ENCODE peak calls at places on chromosome 10, in ten cellular contexts. One of them, this sample, is unnamed.

GRCh38 chr10:118214751-118215150 is 127.4 kb downstream of the FAM204A start:
- DNase-seq in T-helper 1 cell: no peak
- DNase-seq in iPS-NIHi11: no peak
- DNase-seq in GM19239: no peak
- DNase-seq in NCI-H82: no peak
- DNase-seq in dorsolateral prefrontal cortex: no peak
- DNase-seq in Peyer's patch: no peak
- DNase-seq in left ventricle myocardium superior: no peak
- DNase-seq in DMS79: no peak
- DNase-seq in bronchial epithelial cell: no peak
- DNase-seq in this sample: no peak

GRCh38 chr10:68176797-68177196 is 55.1 kb downstream of the ATOH7 start:
- DNase-seq in Peyer's patch: no peak
- DNase-seq in iPS-NIHi11: no peak
- DNase-seq in left ventricle myocardium superior: no peak
- DNase-seq in GM19239: no peak
- DNase-seq in dorsolateral prefrontal cortex: no peak
- DNase-seq in bronchial epithelial cell: no peak
- DNase-seq in NCI-H82: peak
- DNase-seq in T-helper 1 cell: no peak
- DNase-seq in DMS79: no peak
- DNase-seq in this sample: no peak

GRCh38 chr10:47195274-47195885 is 104.6 kb upstream of the GDF10 start:
- DNase-seq in DMS79: no peak
- DNase-seq in bronchial epithelial cell: no peak
- DNase-seq in GM19239: no peak
- DNase-seq in Peyer's patch: no peak
- DNase-seq in left ventricle myocardium superior: no peak
- DNase-seq in T-helper 1 cell: no peak
- DNase-seq in NCI-H82: peak
- DNase-seq in dorsolateral prefrontal cortex: no peak
- DNase-seq in iPS-NIHi11: no peak
- DNase-seq in this sample: no peak

GRCh38 chr10:104892879-104893278 is 251.8 kb downstream of the SORCS3 start:
- DNase-seq in bronchial epithelial cell: no peak
- DNase-seq in dorsolateral prefrontal cortex: no peak
- DNase-seq in iPS-NIHi11: no peak
- DNase-seq in Peyer's patch: no peak
- DNase-seq in DMS79: no peak
- DNase-seq in GM19239: no peak
- DNase-seq in left ventricle myocardium superior: no peak
- DNase-seq in NCI-H82: no peak
- DNase-seq in T-helper 1 cell: no peak
- DNase-seq in this sample: no peak

GRCh38 chr10:61905446-61905725 is 3.9 kb downstream of the ARID5B start:
- DNase-seq in T-helper 1 cell: no peak
- DNase-seq in left ventricle myocardium superior: no peak
- DNase-seq in bronchial epithelial cell: no peak
- DNase-seq in DMS79: no peak
- DNase-seq in dorsolateral prefrontal cortex: no peak
- DNase-seq in Peyer's patch: no peak
- DNase-seq in iPS-NIHi11: no peak
- DNase-seq in GM19239: no peak
- DNase-seq in NCI-H82: no peak
- DNase-seq in this sample: no peak

GRCh38 chr10:49627644-49628247 is 13.9 kb downstream of the CHAT start:
- DNase-seq in left ventricle myocardium superior: no peak
- DNase-seq in Peyer's patch: peak
- DNase-seq in NCI-H82: no peak
- DNase-seq in iPS-NIHi11: no peak
- DNase-seq in DMS79: no peak
- DNase-seq in dorsolateral prefrontal cortex: peak
- DNase-seq in GM19239: no peak
- DNase-seq in T-helper 1 cell: no peak
- DNase-seq in bronchial epithelial cell: no peak
- DNase-seq in this sample: no peak

GRCh38 chr10:71719464-71720303 is at the start of gene C10orf105:
- DNase-seq in GM19239: no peak
- DNase-seq in dorsolateral prefrontal cortex: no peak
- DNase-seq in left ventricle myocardium superior: no peak
- DNase-seq in NCI-H82: no peak
- DNase-seq in iPS-NIHi11: peak
- DNase-seq in T-helper 1 cell: no peak
- DNase-seq in bronchial epithelial cell: no peak
- DNase-seq in DMS79: no peak
- DNase-seq in Peyer's patch: no peak
- DNase-seq in this sample: no peak

GRCh38 chr10:1406172-1406975 is 331.0 kb downstream of the ADARB2 start:
- DNase-seq in GM19239: no peak
- DNase-seq in dorsolateral prefrontal cortex: no peak
- DNase-seq in left ventricle myocardium superior: no peak
- DNase-seq in bronchial epithelial cell: no peak
- DNase-seq in iPS-NIHi11: no peak
- DNase-seq in NCI-H82: no peak
- DNase-seq in Peyer's patch: no peak
- DNase-seq in T-helper 1 cell: no peak
- DNase-seq in DMS79: no peak
- DNase-seq in this sample: peak

GRCh38 chr10:124999433-125000365 is 57.8 kb downstream of the ZRANB1 start:
- DNase-seq in dorsolateral prefrontal cortex: peak
- DNase-seq in NCI-H82: no peak
- DNase-seq in left ventricle myocardium superior: peak
- DNase-seq in GM19239: peak
- DNase-seq in bronchial epithelial cell: no peak
- DNase-seq in T-helper 1 cell: no peak
- DNase-seq in iPS-NIHi11: no peak
- DNase-seq in DMS79: no peak
- DNase-seq in Peyer's patch: peak
- DNase-seq in this sample: no peak

GRCh38 chr10:108358912-108359311 is 1194.4 kb upstream of the SORCS1 start:
- DNase-seq in iPS-NIHi11: peak
- DNase-seq in GM19239: peak
- DNase-seq in DMS79: no peak
- DNase-seq in dorsolateral prefrontal cortex: no peak
- DNase-seq in NCI-H82: no peak
- DNase-seq in left ventricle myocardium superior: no peak
- DNase-seq in bronchial epithelial cell: peak
- DNase-seq in Peyer's patch: no peak
- DNase-seq in T-helper 1 cell: no peak
- DNase-seq in this sample: no peak

GRCh38 chr10:132374176-132374575 is 22.8 kb upstream of the PWWP2B start:
- DNase-seq in GM19239: no peak
- DNase-seq in iPS-NIHi11: no peak
- DNase-seq in DMS79: no peak
- DNase-seq in left ventricle myocardium superior: no peak
- DNase-seq in T-helper 1 cell: no peak
- DNase-seq in bronchial epithelial cell: no peak
- DNase-seq in NCI-H82: no peak
- DNase-seq in dorsolateral prefrontal cortex: peak
- DNase-seq in Peyer's patch: peak
- DNase-seq in this sample: no peak

GRCh38 chr10:124627851-124628675 is 116.1 kb downstream of the FAM53B start:
- DNase-seq in GM19239: no peak
- DNase-seq in iPS-NIHi11: no peak
- DNase-seq in left ventricle myocardium superior: peak
- DNase-seq in DMS79: no peak
- DNase-seq in bronchial epithelial cell: peak
- DNase-seq in NCI-H82: no peak
- DNase-seq in dorsolateral prefrontal cortex: no peak
- DNase-seq in Peyer's patch: no peak
- DNase-seq in T-helper 1 cell: no peak
- DNase-seq in this sample: no peak

GRCh38 chr10:91909178-91909677 is at the start of gene FGFBP3:
- DNase-seq in iPS-NIHi11: peak
- DNase-seq in GM19239: no peak
- DNase-seq in left ventricle myocardium superior: no peak
- DNase-seq in DMS79: peak
- DNase-seq in T-helper 1 cell: no peak
- DNase-seq in dorsolateral prefrontal cortex: no peak
- DNase-seq in Peyer's patch: peak
- DNase-seq in bronchial epithelial cell: peak
- DNase-seq in NCI-H82: peak
- DNase-seq in this sample: peak

GRCh38 chr10:52419281-52419680 is 105.2 kb downstream of the DKK1 start:
- DNase-seq in left ventricle myocardium superior: no peak
- DNase-seq in NCI-H82: no peak
- DNase-seq in iPS-NIHi11: no peak
- DNase-seq in dorsolateral prefrontal cortex: no peak
- DNase-seq in bronchial epithelial cell: no peak
- DNase-seq in GM19239: no peak
- DNase-seq in DMS79: no peak
- DNase-seq in Peyer's patch: no peak
- DNase-seq in T-helper 1 cell: no peak
- DNase-seq in this sample: no peak

GRCh38 chr10:79399242-79399831 is 46.1 kb downstream of the ZCCHC24 start:
- DNase-seq in dorsolateral prefrontal cortex: peak
- DNase-seq in Peyer's patch: peak
- DNase-seq in bronchial epithelial cell: peak
- DNase-seq in T-helper 1 cell: no peak
- DNase-seq in iPS-NIHi11: peak
- DNase-seq in left ventricle myocardium superior: peak
- DNase-seq in NCI-H82: peak
- DNase-seq in GM19239: no peak
- DNase-seq in DMS79: no peak
- DNase-seq in this sample: peak

GRCh38 chr10:96089116-96089515 is 41.0 kb upstream of the ZNF518A start:
- DNase-seq in T-helper 1 cell: no peak
- DNase-seq in bronchial epithelial cell: no peak
- DNase-seq in iPS-NIHi11: no peak
- DNase-seq in left ventricle myocardium superior: no peak
- DNase-seq in NCI-H82: no peak
- DNase-seq in DMS79: no peak
- DNase-seq in dorsolateral prefrontal cortex: no peak
- DNase-seq in Peyer's patch: no peak
- DNase-seq in GM19239: peak
- DNase-seq in this sample: no peak

GRCh38 chr10:71966046-71967004 is 2.1 kb downstream of the CHST3 start:
- DNase-seq in DMS79: no peak
- DNase-seq in left ventricle myocardium superior: no peak
- DNase-seq in Peyer's patch: no peak
- DNase-seq in iPS-NIHi11: no peak
- DNase-seq in T-helper 1 cell: no peak
- DNase-seq in dorsolateral prefrontal cortex: peak
- DNase-seq in bronchial epithelial cell: peak
- DNase-seq in NCI-H82: no peak
- DNase-seq in GM19239: no peak
- DNase-seq in this sample: no peak

GRCh38 chr10:78299861-78300453 is 266.3 kb downstream of the RPS24 start:
- DNase-seq in iPS-NIHi11: no peak
- DNase-seq in bronchial epithelial cell: no peak
- DNase-seq in DMS79: no peak
- DNase-seq in left ventricle myocardium superior: peak
- DNase-seq in T-helper 1 cell: no peak
- DNase-seq in GM19239: no peak
- DNase-seq in NCI-H82: no peak
- DNase-seq in Peyer's patch: peak
- DNase-seq in dorsolateral prefrontal cortex: no peak
- DNase-seq in this sample: no peak

GRCh38 chr10:70596110-70596798 is 6.3 kb downstream of the PRF1 start:
- DNase-seq in dorsolateral prefrontal cortex: peak
- DNase-seq in left ventricle myocardium superior: no peak
- DNase-seq in bronchial epithelial cell: no peak
- DNase-seq in NCI-H82: no peak
- DNase-seq in T-helper 1 cell: no peak
- DNase-seq in iPS-NIHi11: no peak
- DNase-seq in Peyer's patch: peak
- DNase-seq in GM19239: no peak
- DNase-seq in DMS79: no peak
- DNase-seq in this sample: no peak

GRCh38 chr10:110426294-110427153 is 71.2 kb upstream of the DUSP5 start:
- DNase-seq in left ventricle myocardium superior: no peak
- DNase-seq in bronchial epithelial cell: no peak
- DNase-seq in DMS79: no peak
- DNase-seq in Peyer's patch: no peak
- DNase-seq in iPS-NIHi11: no peak
- DNase-seq in T-helper 1 cell: no peak
- DNase-seq in NCI-H82: no peak
- DNase-seq in dorsolateral prefrontal cortex: no peak
- DNase-seq in GM19239: no peak
- DNase-seq in this sample: no peak

GRCh38 chr10:133306941-133307379 is 1.7 kb downstream of the TUBGCP2 start:
- DNase-seq in GM19239: no peak
- DNase-seq in iPS-NIHi11: no peak
- DNase-seq in DMS79: no peak
- DNase-seq in Peyer's patch: no peak
- DNase-seq in bronchial epithelial cell: no peak
- DNase-seq in dorsolateral prefrontal cortex: no peak
- DNase-seq in T-helper 1 cell: no peak
- DNase-seq in left ventricle myocardium superior: no peak
- DNase-seq in NCI-H82: no peak
- DNase-seq in this sample: no peak

GRCh38 chr10:122186822-122187810 is 84.0 kb upstream of the BTBD16 start:
- DNase-seq in DMS79: no peak
- DNase-seq in left ventricle myocardium superior: no peak
- DNase-seq in Peyer's patch: no peak
- DNase-seq in dorsolateral prefrontal cortex: no peak
- DNase-seq in iPS-NIHi11: no peak
- DNase-seq in NCI-H82: no peak
- DNase-seq in T-helper 1 cell: no peak
- DNase-seq in bronchial epithelial cell: no peak
- DNase-seq in GM19239: no peak
- DNase-seq in this sample: no peak

GRCh38 chr10:95987685-95988426 is 55.5 kb upstream of the CCNJ start:
- DNase-seq in bronchial epithelial cell: no peak
- DNase-seq in left ventricle myocardium superior: no peak
- DNase-seq in Peyer's patch: no peak
- DNase-seq in NCI-H82: no peak
- DNase-seq in T-helper 1 cell: no peak
- DNase-seq in GM19239: peak
- DNase-seq in iPS-NIHi11: no peak
- DNase-seq in dorsolateral prefrontal cortex: no peak
- DNase-seq in DMS79: no peak
- DNase-seq in this sample: no peak

GRCh38 chr10:47365561-47365960 is 17.4 kb downstream of the RBP3 start:
- DNase-seq in left ventricle myocardium superior: no peak
- DNase-seq in DMS79: no peak
- DNase-seq in GM19239: no peak
- DNase-seq in Peyer's patch: peak
- DNase-seq in iPS-NIHi11: no peak
- DNase-seq in NCI-H82: no peak
- DNase-seq in bronchial epithelial cell: no peak
- DNase-seq in dorsolateral prefrontal cortex: no peak
- DNase-seq in T-helper 1 cell: no peak
- DNase-seq in this sample: no peak

GRCh38 chr10:44388641-44389040 is 3.7 kb upstream of the CXCL12 start:
- DNase-seq in bronchial epithelial cell: no peak
- DNase-seq in Peyer's patch: peak
- DNase-seq in NCI-H82: no peak
- DNase-seq in GM19239: no peak
- DNase-seq in dorsolateral prefrontal cortex: no peak
- DNase-seq in DMS79: no peak
- DNase-seq in iPS-NIHi11: no peak
- DNase-seq in left ventricle myocardium superior: no peak
- DNase-seq in T-helper 1 cell: no peak
- DNase-seq in this sample: no peak

GRCh38 chr10:131271966-131272365 is 39.6 kb downstream of the TCERG1L start:
- DNase-seq in bronchial epithelial cell: no peak
- DNase-seq in T-helper 1 cell: no peak
- DNase-seq in GM19239: no peak
- DNase-seq in iPS-NIHi11: no peak
- DNase-seq in dorsolateral prefrontal cortex: no peak
- DNase-seq in DMS79: no peak
- DNase-seq in Peyer's patch: no peak
- DNase-seq in NCI-H82: no peak
- DNase-seq in left ventricle myocardium superior: no peak
- DNase-seq in this sample: no peak

GRCh38 chr10:29736325-29737208 is 101.8 kb upstream of the SVIL start:
- DNase-seq in NCI-H82: peak
- DNase-seq in bronchial epithelial cell: no peak
- DNase-seq in dorsolateral prefrontal cortex: no peak
- DNase-seq in iPS-NIHi11: peak
- DNase-seq in T-helper 1 cell: peak
- DNase-seq in left ventricle myocardium superior: peak
- DNase-seq in GM19239: peak
- DNase-seq in Peyer's patch: peak
- DNase-seq in DMS79: no peak
- DNase-seq in this sample: peak

GRCh38 chr10:80199828-80200227 is 5.5 kb downstream of the ANXA11 start:
- DNase-seq in GM19239: no peak
- DNase-seq in bronchial epithelial cell: peak
- DNase-seq in NCI-H82: no peak
- DNase-seq in dorsolateral prefrontal cortex: no peak
- DNase-seq in T-helper 1 cell: no peak
- DNase-seq in DMS79: no peak
- DNase-seq in iPS-NIHi11: no peak
- DNase-seq in Peyer's patch: peak
- DNase-seq in left ventricle myocardium superior: no peak
- DNase-seq in this sample: no peak